ENCODE peak calls at places on chromosome X, in four cellular contexts. One of them, this sample, is unnamed.

GRCh38 chrX:24790166-24790565 is 96.4 kb downstream of the POLA1 start:
- DNase-seq in adrenal gland: no peak
- DNase-seq in GM13977: no peak
- DNase-seq in fibroblast of pulmonary artery: no peak
- DNase-seq in this sample: peak; percentile 1

GRCh38 chrX:111262086-111262485 is 8.2 kb downstream of the CAPN6 start:
- DNase-seq in GM13977: no peak
- DNase-seq in adrenal gland: no peak
- DNase-seq in fibroblast of pulmonary artery: no peak
- DNase-seq in this sample: peak; percentile 0

GRCh38 chrX:18889982-18890381 is 93.9 kb downstream of the PHKA2 start:
- DNase-seq in adrenal gland: peak; percentile 44
- DNase-seq in GM13977: no peak
- DNase-seq in fibroblast of pulmonary artery: no peak
- DNase-seq in this sample: no peak

GRCh38 chrX:151977009-151977408 is 2.5 kb upstream of the GABRE start:
- DNase-seq in fibroblast of pulmonary artery: no peak
- DNase-seq in adrenal gland: no peak
- DNase-seq in GM13977: no peak
- DNase-seq in this sample: no peak

GRCh38 chrX:12137982-12138365 is 299 bp upstream of the FRMPD4 start:
- DNase-seq in GM13977: no peak
- DNase-seq in fibroblast of pulmonary artery: no peak
- DNase-seq in adrenal gland: no peak
- DNase-seq in this sample: no peak

GRCh38 chrX:24424948-24425347 is 40.1 kb upstream of the PDK3 start:
- DNase-seq in fibroblast of pulmonary artery: peak; percentile 50
- DNase-seq in adrenal gland: no peak
- DNase-seq in GM13977: no peak
- DNase-seq in this sample: peak; percentile 6

GRCh38 chrX:73561791-73562190 is 1.2 kb upstream of the CHIC1 start:
- DNase-seq in adrenal gland: no peak
- DNase-seq in GM13977: no peak
- DNase-seq in fibroblast of pulmonary artery: peak; percentile 51
- DNase-seq in this sample: peak; percentile 36

GRCh38 chrX:150696836-150697235 is 3.6 kb downstream of the MTMR1 start:
- DNase-seq in fibroblast of pulmonary artery: no peak
- DNase-seq in GM13977: no peak
- DNase-seq in adrenal gland: no peak
- DNase-seq in this sample: no peak

GRCh38 chrX:130027569-130027968 is 45.1 kb downstream of the BCORL1 start:
- DNase-seq in fibroblast of pulmonary artery: no peak
- DNase-seq in adrenal gland: no peak
- DNase-seq in GM13977: no peak
- DNase-seq in this sample: no peak

GRCh38 chrX:43349363-43349762 is 306.7 kb upstream of the MAOA start:
- DNase-seq in fibroblast of pulmonary artery: peak; percentile 43
- DNase-seq in adrenal gland: peak; percentile 24
- DNase-seq in GM13977: peak; percentile 22
- DNase-seq in this sample: peak; percentile 44

GRCh38 chrX:113124693-113125092 is 284.1 kb upstream of the AMOT start:
- DNase-seq in GM13977: no peak
- DNase-seq in fibroblast of pulmonary artery: no peak
- DNase-seq in adrenal gland: no peak
- DNase-seq in this sample: no peak

GRCh38 chrX:29728639-29729038 is 486.7 kb upstream of the MAGEB2 start:
- DNase-seq in GM13977: no peak
- DNase-seq in fibroblast of pulmonary artery: peak; percentile 36
- DNase-seq in adrenal gland: no peak
- DNase-seq in this sample: peak; percentile 15

GRCh38 chrX:15619053-15619772 is 18.5 kb upstream of the ACE2 start:
- DNase-seq in GM13977: no peak
- DNase-seq in adrenal gland: peak; percentile 53
- DNase-seq in fibroblast of pulmonary artery: no peak
- DNase-seq in this sample: peak; percentile 5

GRCh38 chrX:103758555-103758954 is 18.1 kb upstream of the PLP1 start:
- DNase-seq in GM13977: no peak
- DNase-seq in fibroblast of pulmonary artery: no peak
- DNase-seq in adrenal gland: no peak
- DNase-seq in this sample: no peak

GRCh38 chrX:119155416-119156035 is 27.9 kb upstream of the KIAA1210 start:
- DNase-seq in GM13977: no peak
- DNase-seq in adrenal gland: no peak
- DNase-seq in fibroblast of pulmonary artery: peak; percentile 84
- DNase-seq in this sample: no peak

GRCh38 chrX:74133156-74133796 is 170.7 kb upstream of the ZCCHC13 start:
- DNase-seq in fibroblast of pulmonary artery: peak; percentile 75
- DNase-seq in adrenal gland: peak; percentile 28
- DNase-seq in GM13977: peak; percentile 60
- DNase-seq in this sample: peak; percentile 81

GRCh38 chrX:11215191-11215921 is 77.9 kb upstream of the AMELX start:
- DNase-seq in GM13977: peak; percentile 57
- DNase-seq in adrenal gland: no peak
- DNase-seq in fibroblast of pulmonary artery: no peak
- DNase-seq in this sample: no peak

GRCh38 chrX:16278927-16279326 is 111.6 kb downstream of the MAGEB17 start:
- DNase-seq in adrenal gland: no peak
- DNase-seq in GM13977: no peak
- DNase-seq in fibroblast of pulmonary artery: no peak
- DNase-seq in this sample: no peak

GRCh38 chrX:69155786-69156520 is 9.3 kb downstream of the PJA1 start:
- DNase-seq in adrenal gland: no peak
- DNase-seq in GM13977: no peak
- DNase-seq in fibroblast of pulmonary artery: no peak
- DNase-seq in this sample: no peak

GRCh38 chrX:23854945-23855344 is 52.8 kb downstream of the APOO start:
- DNase-seq in fibroblast of pulmonary artery: peak; percentile 56
- DNase-seq in adrenal gland: no peak
- DNase-seq in GM13977: no peak
- DNase-seq in this sample: peak; percentile 39

GRCh38 chrX:110346681-110347080 is 12.0 kb upstream of the RTL9 start:
- DNase-seq in fibroblast of pulmonary artery: peak; percentile 35
- DNase-seq in GM13977: no peak
- DNase-seq in adrenal gland: no peak
- DNase-seq in this sample: peak; percentile 33

GRCh38 chrX:31547816-31548215 is 476.0 kb upstream of the FTHL17 start:
- DNase-seq in GM13977: no peak
- DNase-seq in fibroblast of pulmonary artery: no peak
- DNase-seq in adrenal gland: no peak
- DNase-seq in this sample: no peak

GRCh38 chrX:50448565-50448964 is 22.1 kb downstream of the DGKK start:
- DNase-seq in GM13977: no peak
- DNase-seq in fibroblast of pulmonary artery: no peak
- DNase-seq in adrenal gland: no peak
- DNase-seq in this sample: no peak

GRCh38 chrX:47245156-47245555 is 12.3 kb downstream of the USP11 start:
- DNase-seq in adrenal gland: no peak
- DNase-seq in fibroblast of pulmonary artery: no peak
- DNase-seq in GM13977: no peak
- DNase-seq in this sample: no peak

GRCh38 chrX:36898301-36898700 is 109.9 kb upstream of the FAM47C start:
- DNase-seq in adrenal gland: no peak
- DNase-seq in GM13977: peak; percentile 5
- DNase-seq in fibroblast of pulmonary artery: peak; percentile 2
- DNase-seq in this sample: peak; percentile 10

GRCh38 chrX:110558406-110558805 is 199.8 kb downstream of the RTL9 start:
- DNase-seq in GM13977: no peak
- DNase-seq in fibroblast of pulmonary artery: no peak
- DNase-seq in adrenal gland: no peak
- DNase-seq in this sample: no peak

GRCh38 chrX:69424161-69424560 is 80.0 kb upstream of the NALF2 start:
- DNase-seq in fibroblast of pulmonary artery: peak; percentile 30
- DNase-seq in GM13977: no peak
- DNase-seq in adrenal gland: no peak
- DNase-seq in this sample: peak; percentile 31

GRCh38 chrX:72526534-72527508 is 45.8 kb downstream of the HDAC8 start:
- DNase-seq in adrenal gland: peak; percentile 22
- DNase-seq in fibroblast of pulmonary artery: peak; percentile 51
- DNase-seq in GM13977: no peak
- DNase-seq in this sample: peak; percentile 39

GRCh38 chrX:150752124-150752523 is 58.9 kb downstream of the MTMR1 start:
- DNase-seq in fibroblast of pulmonary artery: no peak
- DNase-seq in adrenal gland: no peak
- DNase-seq in GM13977: no peak
- DNase-seq in this sample: peak; percentile 65

GRCh38 chrX:70054391-70054790 is 4.7 kb upstream of the AWAT2 start:
- DNase-seq in fibroblast of pulmonary artery: no peak
- DNase-seq in adrenal gland: no peak
- DNase-seq in GM13977: no peak
- DNase-seq in this sample: no peak

GRCh38 chrX:153971632-153972367 is at the start of gene HCFC1:
- DNase-seq in fibroblast of pulmonary artery: peak; percentile 87
- DNase-seq in adrenal gland: peak; percentile 95
- DNase-seq in GM13977: peak; percentile 89
- DNase-seq in this sample: peak; percentile 88

GRCh38 chrX:19545651-19546050 is 30.3 kb upstream of the MAP3K15 start:
- DNase-seq in adrenal gland: no peak
- DNase-seq in fibroblast of pulmonary artery: no peak
- DNase-seq in GM13977: no peak
- DNase-seq in this sample: no peak

GRCh38 chrX:103687073-103687695 is 685 bp upstream of the MORF4L2 start:
- DNase-seq in GM13977: peak; percentile 53
- DNase-seq in adrenal gland: peak; percentile 88
- DNase-seq in fibroblast of pulmonary artery: no peak
- DNase-seq in this sample: peak; percentile 89

GRCh38 chrX:19515615-19516105 is 352 bp upstream of the MAP3K15 start:
- DNase-seq in adrenal gland: peak; percentile 43
- DNase-seq in fibroblast of pulmonary artery: no peak
- DNase-seq in GM13977: no peak
- DNase-seq in this sample: no peak

GRCh38 chrX:119685225-119686066 is 7.5 kb downstream of the SEPTIN6 start:
- DNase-seq in adrenal gland: peak; percentile 81
- DNase-seq in GM13977: no peak
- DNase-seq in fibroblast of pulmonary artery: no peak
- DNase-seq in this sample: no peak

GRCh38 chrX:12447448-12448154 is 309.3 kb downstream of the FRMPD4 start:
- DNase-seq in GM13977: no peak
- DNase-seq in fibroblast of pulmonary artery: peak; percentile 86
- DNase-seq in adrenal gland: no peak
- DNase-seq in this sample: peak; percentile 13

GRCh38 chrX:71107762-71108360 is 1.3 kb upstream of the CXorf65 start:
- DNase-seq in fibroblast of pulmonary artery: no peak
- DNase-seq in GM13977: no peak
- DNase-seq in adrenal gland: no peak
- DNase-seq in this sample: no peak

DNA sequence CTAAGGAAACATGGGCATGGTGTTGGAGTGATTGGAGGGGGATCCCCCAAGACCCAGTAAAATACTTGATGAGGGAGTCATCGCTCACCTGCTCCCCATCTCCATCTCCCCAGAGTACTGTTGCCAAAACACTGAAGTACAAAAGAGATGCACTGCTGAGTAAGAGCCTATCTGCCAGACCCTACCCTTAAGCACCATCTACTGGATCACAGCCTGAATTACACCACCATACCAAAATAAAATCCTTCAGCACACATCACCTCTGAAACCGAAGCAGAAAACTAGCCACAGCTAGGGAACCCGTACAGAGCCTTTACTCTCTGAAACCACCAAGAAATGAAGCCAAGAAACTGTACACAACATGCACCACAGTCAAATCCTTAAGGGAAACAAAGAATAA is 466.3 kb upstream of the ACTRT1 start:
- DNase-seq in fibroblast of pulmonary artery: peak; percentile 0
- DNase-seq in adrenal gland: no peak
- DNase-seq in GM13977: no peak
- DNase-seq in this sample: peak; percentile 1
- TF ChIP-seq CTCF in fibroblast of pulmonary artery: no peak
- TF ChIP-seq CTCF in adrenal gland: peak; percentile 29
- TF ChIP-seq CTCF in GM13977: no peak
- TF ChIP-seq CTCF in this sample: peak; percentile 9

GRCh38 chrX:140050906-140051305 is 85.6 kb upstream of the CXorf66 start:
- DNase-seq in adrenal gland: no peak
- DNase-seq in GM13977: no peak
- DNase-seq in fibroblast of pulmonary artery: peak; percentile 10
- DNase-seq in this sample: peak; percentile 30
- TF ChIP-seq CTCF in adrenal gland: peak; percentile 35
- TF ChIP-seq CTCF in GM13977: peak; percentile 20
- TF ChIP-seq CTCF in fibroblast of pulmonary artery: peak; percentile 29
- TF ChIP-seq CTCF in this sample: peak; percentile 51

GRCh38 chrX:132818638-132819037 is 139.8 kb downstream of the HS6ST2 start:
- DNase-seq in adrenal gland: no peak
- DNase-seq in GM13977: no peak
- DNase-seq in fibroblast of pulmonary artery: no peak
- DNase-seq in this sample: no peak

GRCh38 chrX:132820675-132821074 is 137.8 kb downstream of the HS6ST2 start:
- DNase-seq in adrenal gland: no peak
- DNase-seq in GM13977: no peak
- DNase-seq in fibroblast of pulmonary artery: no peak
- DNase-seq in this sample: no peak

GRCh38 chrX:132822634-132823012 is 135.8 kb downstream of the HS6ST2 start:
- DNase-seq in GM13977: no peak
- DNase-seq in fibroblast of pulmonary artery: no peak
- DNase-seq in adrenal gland: no peak
- DNase-seq in this sample: no peak

GRCh38 chrX:132821974-132822633 is 136.3 kb downstream of the HS6ST2 start:
- DNase-seq in adrenal gland: no peak
- DNase-seq in fibroblast of pulmonary artery: no peak
- DNase-seq in GM13977: no peak
- DNase-seq in this sample: no peak

DNA sequence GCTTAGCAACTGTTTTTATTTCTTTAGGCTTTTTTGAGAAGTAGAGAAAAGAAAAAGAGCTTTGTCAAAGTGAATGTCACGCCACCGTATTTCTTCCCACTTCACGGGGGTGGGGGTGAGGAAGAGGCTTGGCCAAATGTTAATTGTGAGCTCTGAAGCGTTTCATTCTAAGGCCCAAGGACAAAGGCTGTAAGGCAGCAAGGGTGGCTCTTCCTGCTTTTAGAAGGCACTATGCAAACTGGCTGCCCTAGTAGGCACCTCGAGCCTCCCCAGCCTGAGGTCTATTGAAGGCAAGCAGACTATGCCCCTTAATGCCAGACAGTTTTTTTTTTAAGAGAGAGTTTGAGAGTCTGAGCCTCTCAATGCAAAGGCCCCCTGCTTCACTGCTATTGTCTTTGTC is 138.5 kb downstream of the HS6ST2 start:
- DNase-seq in GM13977: no peak
- DNase-seq in fibroblast of pulmonary artery: no peak
- DNase-seq in adrenal gland: no peak
- DNase-seq in this sample: no peak
- TF ChIP-seq CTCF in GM13977: no peak
- TF ChIP-seq CTCF in fibroblast of pulmonary artery: no peak
- TF ChIP-seq CTCF in adrenal gland: no peak
- TF ChIP-seq CTCF in this sample: no peak

GRCh38 chrX:127037179-127037578 is 217.7 kb downstream of the PRR32 start:
- DNase-seq in fibroblast of pulmonary artery: no peak
- DNase-seq in GM13977: no peak
- DNase-seq in adrenal gland: peak; percentile 20
- DNase-seq in this sample: no peak

GRCh38 chrX:127038065-127038464 is 218.5 kb downstream of the PRR32 start:
- DNase-seq in GM13977: peak; percentile 7
- DNase-seq in fibroblast of pulmonary artery: no peak
- DNase-seq in adrenal gland: no peak
- DNase-seq in this sample: no peak
- TF ChIP-seq CTCF in GM13977: peak; percentile 41
- TF ChIP-seq CTCF in fibroblast of pulmonary artery: no peak
- TF ChIP-seq CTCF in adrenal gland: peak; percentile 19
- TF ChIP-seq CTCF in this sample: no peak

GRCh38 chrX:77894921-77895886 is at the start of gene MAGT1:
- DNase-seq in fibroblast of pulmonary artery: peak; percentile 98
- DNase-seq in GM13977: peak; percentile 73
- DNase-seq in adrenal gland: peak; percentile 95
- DNase-seq in this sample: peak; percentile 97
- TF ChIP-seq CTCF in fibroblast of pulmonary artery: no peak
- TF ChIP-seq CTCF in GM13977: peak; percentile 15
- TF ChIP-seq CTCF in adrenal gland: no peak
- TF ChIP-seq CTCF in this sample: no peak

This sample was measured in choroid plexus epithelial cell.